ENCODE peak calls at places on chromosomes 12 and 14, in seven cellular contexts. P, G, Y, V, U, W and R are unnamed samples.

GRCh38 chr12:51441583-51441982 is 17.0 kb downstream of the SLC4A8 start:
- DNase-seq in Y (peak; percentile 65), V (no peak), P (no peak), U (peak; percentile 83), W (no peak), G (no peak), R (no peak)

GRCh38 chr14:57656853-57657252 is 163.2 kb upstream of the CCDC198 start:
- DNase-seq in U (no peak), P (no peak), W (no peak), G (no peak), Y (no peak), V (no peak), R (no peak)

GRCh38 chr14:25406818-25407217 is 356.9 kb upstream of the STXBP6 start:
- DNase-seq in P (peak; percentile 61), U (peak; percentile 40), G (no peak), V (no peak), W (no peak), Y (peak; percentile 11), R (no peak)

GRCh38 chr14:104665663-104666522 is 23.5 kb upstream of the INF2 start:
- DNase-seq in G (peak; percentile 64), W (no peak), U (peak; percentile 97), P (no peak), V (no peak), Y (no peak), R (no peak)

GRCh38 chr12:5085896-5086295 is 42.2 kb downstream of the KCNA5 start:
- DNase-seq in V (no peak), U (peak; percentile 89), Y (no peak), G (no peak), P (no peak), W (no peak), R (peak; percentile 8)

GRCh38 chr12:59085680-59086079 is 165.4 kb upstream of the LRIG3 start:
- DNase-seq in V (no peak), Y (no peak), G (no peak), P (peak; percentile 56), U (no peak), W (peak; percentile 4), R (no peak)

GRCh38 chr12:52023182-52023975 is 16.6 kb downstream of the TAMALIN start:
- DNase-seq in P (peak; percentile 76), Y (peak; percentile 63), U (peak; percentile 64), G (peak; percentile 94), W (peak; percentile 96), V (peak; percentile 95), R (no peak)

GRCh38 chr14:53151867-53152626 is 1.1 kb downstream of the DDHD1 start:
- DNase-seq in G (peak; percentile 73), U (peak; percentile 58), P (peak; percentile 53), Y (peak; percentile 47), W (peak; percentile 81), V (peak; percentile 79), R (peak; percentile 24)

GRCh38 chr14:66746316-66747006 is 238.5 kb downstream of the GPHN start:
- DNase-seq in W (peak; percentile 31), G (no peak), V (no peak), U (peak; percentile 39), P (peak; percentile 10), Y (peak; percentile 69), R (peak; percentile 35)

GRCh38 chr12:13241833-13242232 is 45.3 kb downstream of the EMP1 start:
- DNase-seq in U (peak; percentile 27), V (no peak), P (no peak), G (no peak), Y (peak; percentile 29), W (no peak), R (no peak)

GRCh38 chr12:113242018-113242418 is 20.8 kb downstream of the TPCN1 start:
- DNase-seq in V (no peak), U (no peak), G (no peak), Y (no peak), W (no peak), P (no peak), R (no peak)

GRCh38 chr12:24121911-24122310 is 172.4 kb upstream of the SOX5 start:
- DNase-seq in W (no peak), P (no peak), U (no peak), G (no peak), V (no peak), Y (no peak), R (no peak)

GRCh38 chr14:103905861-103906456 is 22.3 kb upstream of the TDRD9 start:
- DNase-seq in G (no peak), U (no peak), W (peak; percentile 53), Y (no peak), V (no peak), P (no peak), R (no peak)

GRCh38 chr12:9742665-9743064 is 9.8 kb upstream of the CLECL1 start:
- DNase-seq in W (no peak), G (no peak), P (no peak), U (no peak), Y (no peak), V (no peak), R (no peak)

GRCh38 chr12:102876883-102877282 is 40.2 kb downstream of the PAH start:
- DNase-seq in P (peak; percentile 50), W (no peak), U (no peak), V (no peak), Y (no peak), G (no peak), R (no peak)

GRCh38 chr14:42112108-42112507 is 505.4 kb downstream of the LRFN5 start:
- DNase-seq in Y (no peak), U (peak; percentile 3), W (no peak), G (no peak), P (no peak), V (no peak), R (no peak)

GRCh38 chr12:97609957-97610356 is 147.4 kb downstream of the RMST start:
- DNase-seq in G (no peak), W (no peak), P (no peak), V (no peak), Y (no peak), U (no peak), R (no peak)

GRCh38 chr14:94650806-94651805 is 38.9 kb downstream of the SERPINA3 start:
- DNase-seq in Y (no peak), V (peak; percentile 47), U (no peak), W (peak; percentile 73), G (no peak), P (no peak), R (no peak)

GRCh38 chr14:104204660-104205149 is 66.3 kb downstream of the KIF26A start:
- DNase-seq in P (no peak), G (no peak), Y (no peak), W (no peak), V (no peak), U (no peak), R (no peak)

GRCh38 chr12:25373396-25373795 is 122.7 kb upstream of the KRAS start:
- DNase-seq in P (no peak), V (no peak), U (no peak), W (no peak), G (no peak), Y (no peak), R (no peak)

GRCh38 chr12:131921866-131922769 is 7.0 kb upstream of the PUS1 start:
- DNase-seq in P (no peak), Y (no peak), W (no peak), V (no peak), G (peak; percentile 75), U (no peak), R (no peak)

GRCh38 chr12:104399750-104400612 is 56.8 kb upstream of the CHST11 start:
- DNase-seq in W (no peak), Y (no peak), U (no peak), P (no peak), G (no peak), V (no peak), R (no peak)

GRCh38 chr12:116324684-116325664 is 47.5 kb upstream of the MED13L start:
- DNase-seq in Y (no peak), V (no peak), U (no peak), G (no peak), W (no peak), P (no peak), R (no peak)

GRCh38 chr12:70617450-70617849 is 19.8 kb downstream of the PTPRB start:
- DNase-seq in U (no peak), G (no peak), P (no peak), Y (no peak), V (no peak), W (no peak), R (no peak)

GRCh38 chr12:107912421-107913004 is 138.0 kb downstream of the ASCL4 start:
- DNase-seq in G (peak; percentile 56), W (peak; percentile 69), Y (peak; percentile 10), V (no peak), U (no peak), P (no peak), R (no peak)

GRCh38 chr14:33842299-33842698 is 108.6 kb downstream of the EGLN3 start:
- DNase-seq in G (no peak), Y (no peak), U (peak; percentile 32), W (no peak), V (no peak), P (peak; percentile 1), R (no peak)

GRCh38 chr12:90253674-90254181 is 545.1 kb upstream of the ATP2B1 start:
- DNase-seq in W (peak; percentile 24), G (peak; percentile 68), U (peak; percentile 96), V (peak; percentile 77), P (peak; percentile 6), Y (peak; percentile 99), R (no peak)

GRCh38 chr14:71538949-71539659 is 393.1 kb upstream of the RGS6 start:
- DNase-seq in U (no peak), P (no peak), G (no peak), Y (peak; percentile 37), W (no peak), V (no peak), R (peak; percentile 57)

GRCh38 chr12:75812341-75813018 is 219.1 kb downstream of the PHLDA1 start:
- DNase-seq in W (peak; percentile 41), V (no peak), G (no peak), P (peak; percentile 24), U (no peak), Y (peak; percentile 56), R (peak; percentile 62)